ENCODE peak calls at places on chromosome 7, in four cellular contexts. U is Calu3, W is spleen, L is vagina. Q is an unnamed sample.
A peak's percentile ranks its signal among the peaks of the same experiment; 100 is the strongest.

GRCh38 chr7:88495901-88496300 is 189.2 kb upstream of the STEAP4 start:
- DNase-seq in U (no peak), W (no peak), L (no peak), Q (no peak)

GRCh38 chr7:157523766-157524421 is 187.1 kb downstream of the DNAJB6 start:
- DNase-seq in U (no peak), W (peak; percentile 66), L (no peak), Q (no peak)

GRCh38 chr7:75727881-75728592 is 10.7 kb downstream of the HIP1 start:
- DNase-seq in U (peak; percentile 64), W (peak; percentile 78), L (no peak), Q (peak; percentile 61)

GRCh38 chr7:45982132-45982531 is 61.1 kb upstream of the IGFBP3 start:
- DNase-seq in U (no peak), W (no peak), L (peak; percentile 43), Q (no peak)

GRCh38 chr7:122412886-122413285 is 108.3 kb upstream of the FEZF1 start:
- DNase-seq in U (no peak), W (no peak), L (no peak), Q (no peak)

GRCh38 chr7:96508371-96508770 is 186.5 kb upstream of the SLC25A13 start:
- DNase-seq in U (no peak), W (no peak), L (no peak), Q (no peak)

GRCh38 chr7:30027065-30027456 is 559 bp upstream of the FKBP14 start:
- DNase-seq in U (peak; percentile 53), W (no peak), L (no peak), Q (no peak)

GRCh38 chr7:127226685-127227374 is 25.9 kb downstream of the GRM8 start:
- DNase-seq in U (no peak), W (no peak), L (no peak), Q (no peak)

GRCh38 chr7:129635300-129636029 is 23.9 kb downstream of the NRF1 start:
- DNase-seq in U (peak; percentile 76), W (peak; percentile 76), L (no peak), Q (no peak)

GRCh38 chr7:50812847-50813475 is 30.3 kb upstream of the GRB10 start:
- DNase-seq in U (peak; percentile 93), W (no peak), L (no peak), Q (peak; percentile 84)

GRCh38 chr7:28144266-28144665 is 36.3 kb downstream of the JAZF1 start:
- DNase-seq in U (peak; percentile 15), W (no peak), L (no peak), Q (no peak)
- TF ChIP-seq CTCF in U (no peak), W (no peak), L (no peak), Q (no peak)

DNA sequence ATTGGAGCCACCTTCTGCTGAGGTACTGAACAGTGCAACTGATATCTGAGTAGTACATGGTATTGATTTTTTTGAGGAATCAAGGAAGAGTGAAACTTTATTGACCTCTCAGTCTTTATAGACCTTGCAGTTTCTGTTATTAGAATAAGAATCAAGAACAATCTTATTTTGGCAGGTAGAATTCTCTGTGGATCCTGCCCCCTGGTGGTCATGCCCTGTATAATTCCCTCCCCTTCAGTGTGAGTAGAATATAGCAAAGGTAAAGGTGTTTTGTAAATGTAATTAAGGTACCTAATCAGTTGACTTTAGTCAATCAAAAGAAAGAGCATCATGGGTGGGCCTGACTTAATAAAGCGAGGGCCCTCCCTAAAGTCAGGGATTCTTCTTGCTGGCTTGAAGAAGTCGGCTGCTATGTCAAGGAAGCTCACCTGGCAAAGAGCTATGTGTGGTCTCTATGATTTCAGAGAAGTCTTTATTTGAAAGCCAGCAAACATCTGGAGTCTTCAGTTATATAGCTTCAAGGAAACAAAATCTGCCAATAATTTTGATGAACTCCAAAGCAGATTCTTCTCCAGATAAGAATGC is 142.8 kb downstream of the LSM5 start:
- DNase-seq in U (peak; percentile 67), W (no peak), L (no peak), Q (no peak)
- TF ChIP-seq CTCF in U (peak; percentile 88), W (peak; percentile 34), L (no peak), Q (peak; percentile 16)

GRCh38 chr7:962401-963081 is 8.1 kb upstream of the ADAP1 start:
- DNase-seq in U (no peak), W (peak; percentile 74), L (no peak), Q (peak; percentile 47)

GRCh38 chr7:961546-962400 is 7.3 kb upstream of the ADAP1 start:
- DNase-seq in U (no peak), W (peak; percentile 58), L (no peak), Q (no peak)

GRCh38 chr7:966291-967069 is 8.9 kb downstream of the COX19 start:
- DNase-seq in U (no peak), W (peak; percentile 66), L (no peak), Q (no peak)

GRCh38 chr7:964401-965231 is 10.1 kb upstream of the ADAP1 start:
- DNase-seq in U (no peak), W (peak; percentile 73), L (no peak), Q (peak; percentile 60)

DNA sequence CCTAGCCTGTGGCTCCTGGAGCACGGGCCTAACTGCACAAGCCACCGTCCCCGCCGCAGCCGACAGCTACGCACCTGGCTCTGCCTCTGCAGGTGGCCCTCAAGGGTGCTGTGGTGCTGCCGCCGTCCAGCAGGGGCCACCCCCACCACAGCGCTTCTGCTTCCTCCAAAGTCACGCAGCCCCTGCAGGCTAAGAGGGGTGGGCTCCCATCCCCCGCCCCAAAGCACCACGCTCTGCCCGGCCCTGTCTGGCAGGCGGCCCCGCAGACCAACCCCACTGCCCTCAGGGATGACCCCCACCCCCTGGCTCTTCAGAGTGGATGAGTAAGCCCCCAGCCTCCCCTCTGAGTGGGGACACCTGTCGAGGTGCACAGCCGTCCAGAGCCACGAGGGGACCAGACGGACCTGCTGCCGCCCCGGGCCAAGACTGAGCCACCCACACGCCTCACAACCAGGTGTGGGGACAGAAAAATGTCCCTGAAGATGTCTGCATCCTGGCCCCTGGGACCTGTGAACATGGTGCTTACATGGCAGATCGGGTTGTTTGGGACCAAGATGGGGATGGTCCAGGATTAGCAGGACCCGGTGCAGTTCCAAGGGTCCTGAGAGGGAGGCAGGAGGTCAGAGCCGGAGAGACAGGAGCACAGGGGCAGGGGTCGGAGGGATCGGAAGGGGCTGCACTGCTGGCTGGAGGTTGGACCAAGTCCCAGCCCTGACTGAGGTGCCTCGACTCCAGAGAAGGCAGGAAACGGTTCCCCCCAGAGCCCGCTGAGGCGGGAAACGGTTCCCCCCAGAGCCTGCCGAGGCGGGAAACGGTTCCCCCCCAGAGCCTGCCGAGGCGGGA is 9.0 kb upstream of the ADAP1 start:
- DNase-seq in U (no peak), W (peak; percentile 76), L (no peak), Q (no peak)
- TF ChIP-seq CTCF in U (no peak), W (no peak), L (no peak), Q (no peak)

GRCh38 chr7:40489844-40490602 is 355.2 kb downstream of the SUGCT start:
- DNase-seq in U (no peak), W (no peak), L (no peak), Q (no peak)
- TF ChIP-seq CTCF in U (no peak), W (no peak), L (no peak), Q (no peak)